ENCODE peak calls at places on chromosome 1, in ten cellular contexts. E is A673; L is psoas muscle; F is BJ; X is H9; T is CD8-positive, alpha-beta T cell; B is adrenal gland; W is WTC11; P is fibroblast of mammary gland; N is IMR-90. V is an unnamed sample.

GRCh38 chr1:150551049-150551783 is 2.0 kb downstream of the ADAMTSL4 start:
- DNase-seq in B (no peak), W (no peak), E (peak; percentile 63), T (no peak), N (no peak), F (no peak), L (no peak), X (peak; percentile 27), P (peak; percentile 50), V (no peak)

GRCh38 chr1:84298336-84298687 is 3.2 kb upstream of the SAMD13 start:
- DNase-seq in E (peak; percentile 68), L (peak; percentile 67), N (peak; percentile 16), T (peak; percentile 41), W (peak; percentile 55), P (no peak), B (peak; percentile 57), X (peak; percentile 47), F (no peak), V (peak; percentile 58)

GRCh38 chr1:115373305-115373704 is 35.3 kb upstream of the NGF start:
- DNase-seq in P (peak; percentile 97), F (peak; percentile 78), B (no peak), L (no peak), T (no peak), N (peak; percentile 95), E (no peak), X (no peak), W (no peak), V (no peak)

GRCh38 chr1:164452549-164452948 is 106.4 kb upstream of the PBX1 start:
- DNase-seq in L (no peak), T (no peak), P (no peak), X (no peak), W (no peak), F (no peak), N (no peak), B (no peak), E (peak; percentile 43), V (no peak)

GRCh38 chr1:3492545-3493246 is 38.2 kb downstream of the ARHGEF16 start:
- DNase-seq in X (no peak), W (no peak), L (no peak), B (no peak), P (no peak), T (no peak), F (no peak), E (no peak), N (no peak), V (no peak)

GRCh38 chr1:212467843-212468482 is 35.2 kb downstream of the NENF start:
- DNase-seq in L (no peak), T (no peak), F (no peak), X (no peak), W (no peak), N (no peak), B (no peak), E (no peak), P (peak; percentile 20), V (no peak)

GRCh38 chr1:64469121-64469520 is 808 bp upstream of the CACHD1 start:
- DNase-seq in T (no peak), F (no peak), B (no peak), W (peak; percentile 25), L (no peak), P (no peak), N (no peak), X (peak; percentile 50), E (no peak), V (no peak)

GRCh38 chr1:81158592-81158991 is 642.1 kb upstream of the ADGRL2 start:
- DNase-seq in T (no peak), N (peak; percentile 75), W (no peak), F (peak; percentile 41), B (peak; percentile 29), L (no peak), P (peak; percentile 17), X (no peak), E (no peak), V (no peak)

GRCh38 chr1:213268221-213268620 is 217.2 kb downstream of the RPS6KC1 start:
- DNase-seq in F (no peak), T (no peak), N (peak; percentile 63), B (no peak), P (peak; percentile 21), L (no peak), W (no peak), E (no peak), X (no peak), V (no peak)

GRCh38 chr1:63984891-63985290 is 211.1 kb downstream of the ROR1 start:
- DNase-seq in N (no peak), B (no peak), E (no peak), T (no peak), P (no peak), F (no peak), X (no peak), L (no peak), W (no peak), V (no peak)

DNA sequence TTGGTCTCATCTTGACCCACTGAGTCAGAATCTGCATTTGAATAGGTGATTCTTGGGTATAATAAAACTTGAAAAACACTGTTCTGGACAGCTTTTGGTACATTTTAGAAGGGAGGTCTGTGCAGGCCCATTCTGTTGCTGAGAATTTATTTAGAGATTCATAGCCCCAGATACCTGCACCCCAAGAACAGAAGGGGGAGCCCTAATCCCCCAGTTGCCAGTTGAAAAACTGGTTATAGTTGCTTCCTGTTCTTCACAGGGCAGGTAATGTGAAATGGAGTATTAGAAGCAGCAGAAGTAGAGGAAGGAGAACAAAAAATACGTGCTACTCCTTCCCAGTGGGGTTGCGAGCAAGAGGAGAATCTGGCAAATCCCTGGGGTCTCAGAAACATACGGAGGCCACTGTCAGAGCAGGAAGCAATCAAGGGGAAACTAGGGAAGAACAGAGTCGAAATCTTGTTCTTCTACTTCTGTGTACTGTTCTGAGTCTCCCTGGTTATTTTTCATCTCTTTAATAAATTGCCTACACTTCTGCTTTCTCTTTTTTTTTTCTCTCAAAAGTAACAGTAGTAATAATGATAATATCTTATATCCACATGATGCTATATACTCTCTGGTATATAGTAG is 4.6 kb upstream of the CLCA2 start:
- DNase-seq in X (no peak), N (no peak), L (no peak), P (peak; percentile 41), T (peak; percentile 33), F (no peak), W (peak; percentile 40), B (no peak), E (peak; percentile 56), V (no peak)
- TF ChIP-seq CTCF in X (peak; percentile 60), N (peak; percentile 29), L (no peak), P (peak; percentile 65), T (peak; percentile 71), F (peak; percentile 70), W (peak; percentile 16), B (peak; percentile 25), E (peak; percentile 63), V (no peak)

GRCh38 chr1:113178522-113178921 is 105.5 kb downstream of the LRIG2 start:
- DNase-seq in T (no peak), N (no peak), X (no peak), L (no peak), P (no peak), F (no peak), W (no peak), E (no peak), B (no peak), V (no peak)
- TF ChIP-seq CTCF in T (no peak), N (no peak), X (peak; percentile 14), L (no peak), P (peak; percentile 14), F (no peak), W (no peak), E (peak; percentile 42), B (no peak), V (no peak)

GRCh38 chr1:6496360-6496704 is 4.9 kb upstream of the PLEKHG5 start:
- DNase-seq in B (no peak), E (no peak), L (no peak), N (no peak), T (no peak), W (no peak), P (no peak), F (no peak), X (no peak), V (no peak)
- TF ChIP-seq CTCF in B (no peak), E (no peak), L (no peak), N (no peak), T (no peak), W (no peak), P (no peak), F (no peak), X (no peak), V (no peak)

DNA sequence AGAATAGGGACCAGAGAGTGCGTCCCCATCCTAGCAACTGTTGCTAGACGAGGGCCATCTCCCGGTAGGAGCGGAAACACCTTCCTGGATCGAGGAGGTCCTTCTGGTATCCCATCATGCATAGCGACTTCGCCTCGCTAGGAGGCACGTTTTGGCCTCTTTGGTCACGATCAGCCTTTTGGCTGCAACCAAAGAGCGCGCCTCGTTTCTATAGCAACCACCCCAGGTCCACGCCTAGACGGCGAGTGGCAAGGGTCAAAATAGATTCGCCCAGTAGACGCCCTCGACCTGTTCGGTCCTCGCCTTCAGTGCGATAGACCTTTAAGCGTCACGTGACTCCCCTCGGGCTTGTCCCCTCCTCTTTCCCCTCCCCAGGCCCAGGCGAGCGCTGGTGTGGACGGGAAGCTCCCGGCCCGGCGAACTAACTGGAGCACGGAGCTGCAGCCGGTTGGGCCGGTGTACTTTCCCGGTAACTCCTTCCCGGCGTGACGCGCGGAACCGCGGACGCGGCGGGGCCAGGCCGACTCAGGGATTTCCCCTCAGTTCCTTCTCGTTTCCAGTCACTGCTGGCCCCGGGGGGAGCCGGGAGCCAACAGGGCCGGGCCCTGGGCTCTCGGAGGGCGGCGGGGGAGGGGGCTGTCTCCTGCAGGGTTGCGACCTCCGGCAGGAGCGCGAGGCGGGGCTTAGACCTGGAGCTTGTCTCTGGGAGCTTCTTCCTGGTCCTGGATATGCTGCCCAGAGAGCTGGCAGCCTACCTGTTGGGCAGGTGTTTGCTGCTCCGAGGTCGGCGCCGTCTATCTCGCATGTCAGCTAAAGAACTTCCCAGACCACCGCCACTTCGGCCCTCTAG is at the start of gene DNAJC16:
- DNase-seq in X (peak; percentile 100), E (peak; percentile 100), T (peak; percentile 98), B (peak; percentile 100), P (peak; percentile 100), N (peak; percentile 100), L (peak; percentile 98), W (peak; percentile 99), F (peak; percentile 100), V (peak; percentile 90)
- TF ChIP-seq CTCF in X (peak; percentile 18), E (peak; percentile 31), T (no peak), B (peak; percentile 7), P (peak; percentile 30), N (peak; percentile 37), L (peak; percentile 31), W (no peak), F (peak; percentile 33), V (no peak)

GRCh38 chr1:32953495-32953894 is 11.1 kb downstream of the RNF19B start:
- DNase-seq in E (no peak), X (no peak), P (peak; percentile 79), B (no peak), L (no peak), T (no peak), N (peak; percentile 77), W (no peak), F (peak; percentile 51), V (no peak)
- TF ChIP-seq CTCF in E (no peak), X (no peak), P (no peak), B (no peak), L (no peak), T (no peak), N (no peak), W (no peak), F (no peak), V (no peak)